ENCODE peak calls at places on chromosomes 11 and 22, in nine cellular contexts. B is AG04449; Q is tibial nerve; E is HFF-Myc; W is WTC11; Z is psoas muscle; D is lower leg skin; P is CD8-positive, alpha-beta T cell; H is H1. R is an unnamed sample.
A peak's percentile ranks its signal among the peaks of the same experiment; 100 is the strongest.

GRCh38 chr11:71496421-71496820 is 30.6 kb upstream of the KRTAP5-7 start:
- DNase-seq in Z (no peak), D (no peak), W (no peak), H (peak; percentile 19), E (no peak), B (no peak), P (no peak), Q (no peak), R (no peak)

GRCh38 chr11:96388891-96389603 is 665 bp downstream of the CCDC82 start:
- DNase-seq in Z (no peak), Q (no peak), P (no peak), W (peak; percentile 73), B (no peak), D (no peak), E (no peak), H (no peak), R (no peak)

GRCh38 chr22:36104988-36105387 is 55.6 kb downstream of the APOL3 start:
- DNase-seq in Q (no peak), Z (no peak), H (no peak), B (no peak), E (peak; percentile 32), D (no peak), W (no peak), P (no peak), R (no peak)

GRCh38 chr22:30158277-30158676 is 78.0 kb downstream of the HORMAD2 start:
- DNase-seq in D (no peak), Z (no peak), Q (no peak), E (no peak), B (no peak), P (no peak), W (no peak), H (no peak), R (no peak)

GRCh38 chr11:44372989-44373388 is 63.0 kb upstream of the ALX4 start:
- DNase-seq in D (no peak), W (no peak), Z (no peak), Q (no peak), H (no peak), P (no peak), E (no peak), B (no peak), R (no peak)

GRCh38 chr11:27012254-27012921 is 18.5 kb downstream of the FIBIN start:
- DNase-seq in Q (no peak), W (no peak), H (no peak), Z (no peak), P (no peak), B (no peak), E (peak; percentile 60), D (no peak), R (no peak)

GRCh38 chr11:71962428-71963038 is 33.7 kb downstream of the RNF121 start:
- DNase-seq in Z (no peak), B (no peak), E (no peak), H (no peak), Q (no peak), D (no peak), P (no peak), W (no peak), R (no peak)

GRCh38 chr11:109552376-109552775 is 130.4 kb downstream of the C11orf87 start:
- DNase-seq in D (no peak), B (no peak), P (no peak), Q (no peak), Z (no peak), E (no peak), W (no peak), H (no peak), R (no peak)

GRCh38 chr11:58963551-58964075 is 24.3 kb downstream of the GLYATL1 start:
- DNase-seq in B (no peak), D (no peak), Q (no peak), P (no peak), Z (no peak), W (peak; percentile 74), H (peak; percentile 80), E (peak; percentile 26), R (no peak)

GRCh38 chr11:78560826-78561484 is 13.7 kb downstream of the NARS2 start:
- DNase-seq in W (no peak), Z (no peak), B (no peak), D (peak; percentile 25), Q (no peak), E (no peak), H (no peak), P (no peak), R (no peak)

GRCh38 chr22:23237201-23237798 is 57.0 kb downstream of the BCR start:
- DNase-seq in B (no peak), D (no peak), P (no peak), Z (peak; percentile 90), E (no peak), H (no peak), W (peak; percentile 62), Q (peak; percentile 82), R (no peak)

GRCh38 chr11:70203749-70204465 is 811 bp downstream of the FADD start:
- DNase-seq in Z (peak; percentile 70), H (no peak), W (no peak), Q (no peak), D (peak; percentile 72), B (no peak), P (peak; percentile 71), E (peak; percentile 73), R (peak; percentile 90)

GRCh38 chr22:37676691-37677627 is 1.5 kb downstream of the LGALS1 start:
- DNase-seq in E (peak; percentile 92), B (peak; percentile 87), P (peak; percentile 85), W (peak; percentile 86), D (peak; percentile 80), H (peak; percentile 87), Z (peak; percentile 93), Q (peak; percentile 74), R (peak; percentile 94)

DNA sequence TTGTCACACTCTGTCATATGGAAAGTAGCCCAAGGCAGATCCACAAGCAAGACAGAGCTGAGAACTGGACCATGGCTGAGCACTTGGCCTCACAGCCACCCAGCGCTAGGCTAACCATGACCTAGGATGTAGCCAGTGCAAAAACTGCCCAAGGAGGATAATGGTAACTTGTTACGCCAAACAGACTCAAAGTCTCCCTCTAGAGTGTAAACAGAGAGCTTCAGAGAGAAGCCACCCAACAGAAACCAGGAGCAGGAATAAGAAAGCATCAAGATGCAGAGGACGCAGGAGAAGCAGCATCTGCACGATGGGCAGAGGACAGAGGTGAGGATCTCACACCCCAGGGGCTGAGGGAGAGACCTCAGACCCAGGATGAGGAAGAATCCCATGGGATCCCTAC is 97.9 kb downstream of the RCN1 start:
- DNase-seq in E (no peak), Q (no peak), H (no peak), D (no peak), W (no peak), B (no peak), P (no peak), Z (no peak), R (no peak)
- TF ChIP-seq CTCF in E (no peak), Q (no peak), H (peak; percentile 29), D (no peak), W (no peak), B (no peak), P (no peak), Z (no peak), R (no peak)

DNA sequence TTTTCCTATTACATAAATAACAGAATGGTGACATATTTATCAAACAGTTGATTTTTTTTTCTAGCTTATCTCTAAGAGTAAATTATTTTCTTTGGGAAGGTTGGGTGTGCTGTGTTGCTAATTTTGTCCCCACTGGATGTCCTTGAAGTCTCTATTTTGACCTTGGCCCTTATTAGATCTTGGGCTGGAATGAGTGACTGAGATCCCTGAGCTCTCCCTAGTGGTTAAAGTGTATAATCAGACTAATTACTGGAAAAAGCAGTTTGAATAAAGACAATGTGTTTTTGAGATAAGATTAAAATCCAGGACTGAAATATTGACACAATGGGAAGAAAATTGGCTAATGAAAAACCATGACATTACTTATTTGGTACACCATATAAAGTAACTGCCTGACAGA is 56.1 kb downstream of the AASDHPPT start:
- DNase-seq in Q (no peak), H (no peak), Z (no peak), W (no peak), D (no peak), E (no peak), P (no peak), B (no peak), R (no peak)
- TF ChIP-seq CTCF in Q (no peak), H (peak; percentile 38), Z (no peak), W (no peak), D (no peak), E (peak; percentile 12), P (no peak), B (no peak), R (no peak)

GRCh38 chr11:8059030-8059429 is 22.0 kb upstream of the TUB start:
- DNase-seq in B (no peak), H (peak; percentile 36), D (no peak), W (no peak), Z (no peak), E (no peak), P (no peak), Q (no peak), R (no peak)

GRCh38 chr11:8058216-8058615 is 22.8 kb upstream of the TUB start:
- DNase-seq in E (no peak), Z (no peak), D (no peak), W (no peak), Q (no peak), P (no peak), H (peak; percentile 14), B (no peak), R (no peak)

GRCh38 chr11:8056810-8057463 is 24.1 kb upstream of the TUB start:
- DNase-seq in H (peak; percentile 36), E (no peak), W (no peak), P (no peak), D (peak; percentile 87), B (peak; percentile 29), Q (peak; percentile 52), Z (peak; percentile 82), R (no peak)

GRCh38 chr11:8055836-8056526 is 25.0 kb upstream of the TUB start:
- DNase-seq in W (no peak), B (no peak), Q (no peak), E (no peak), Z (no peak), H (peak; percentile 43), P (no peak), D (no peak), R (no peak)

DNA sequence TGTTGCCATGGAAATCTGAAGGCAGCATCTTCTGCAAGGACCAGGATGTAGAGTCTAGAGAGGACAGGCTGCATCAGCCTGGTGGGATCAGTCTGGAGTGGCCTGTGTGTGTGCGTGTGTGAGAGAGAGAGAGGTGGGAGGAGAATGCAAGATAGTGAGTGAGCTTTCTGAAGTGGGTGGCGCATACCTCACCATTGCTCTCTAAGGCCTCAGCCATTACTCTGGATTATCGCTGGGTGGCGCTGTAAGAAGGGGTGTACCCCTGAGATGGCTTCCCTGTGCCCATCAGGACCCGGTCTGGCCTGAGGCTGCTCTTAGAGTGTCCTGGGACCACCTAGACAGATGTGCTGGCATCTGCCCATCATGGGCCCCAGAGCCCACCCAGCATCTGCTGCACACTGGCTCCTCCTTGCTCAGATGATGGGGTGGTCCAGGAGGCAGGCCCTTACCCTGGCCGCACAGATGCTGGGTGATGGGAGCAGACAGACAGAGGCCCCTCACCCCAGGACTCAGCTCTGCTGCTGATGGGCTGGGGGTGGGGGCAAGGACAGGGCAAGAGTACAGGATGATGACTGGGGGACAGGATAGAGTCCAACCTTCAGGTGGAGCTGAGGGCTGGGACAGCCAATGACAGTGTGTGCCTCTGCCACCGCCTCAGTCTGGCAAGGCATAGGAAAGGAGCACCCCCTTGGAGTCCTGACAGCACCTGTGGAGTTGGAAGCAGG is 25.7 kb upstream of the TUB start:
- DNase-seq in W (peak; percentile 64), P (no peak), Z (no peak), E (no peak), B (no peak), Q (no peak), H (peak; percentile 76), D (no peak), R (no peak)
- TF ChIP-seq CTCF in W (peak; percentile 85), P (no peak), Z (no peak), E (peak; percentile 28), B (peak; percentile 5), Q (no peak), H (peak; percentile 75), D (no peak), R (no peak)

GRCh38 chr11:29448246-29448877 is 568.5 kb downstream of the KCNA4 start:
- DNase-seq in H (no peak), Q (no peak), W (peak; percentile 13), Z (no peak), E (no peak), P (no peak), B (no peak), D (no peak), R (no peak)
- TF ChIP-seq CTCF in H (peak; percentile 68), Q (no peak), W (peak; percentile 39), Z (no peak), E (no peak), P (no peak), B (peak; percentile 45), D (no peak), R (no peak)